ENCODE peak calls at places on chromosomes 16 and 17, in six cellular contexts. B is CD8-positive, alpha-beta T cell; I is neural progenitor cell; O is left lung; D is transverse colon; H is astrocyte of the cerebellum. X is an unnamed sample.

GRCh38 chr17:36884495-36885160 is 52.6 kb upstream of the LHX1 start:
- DNase-seq in B (no peak), I (no peak), O (no peak), D (no peak), H (no peak), X (no peak)

GRCh38 chr17:238964-239259 is 57.5 kb upstream of the DOC2B start:
- DNase-seq in B (no peak), I (no peak), O (peak), D (no peak), H (no peak), X (no peak)

GRCh38 chr16:74744566-74744965 is 30.1 kb downstream of the FA2H start:
- DNase-seq in B (no peak), I (no peak), O (no peak), D (no peak), H (no peak), X (no peak)

GRCh38 chr17:372157-373152 is 19.8 kb upstream of the RPH3AL start:
- DNase-seq in B (no peak), I (no peak), O (no peak), D (no peak), H (no peak), X (no peak)

GRCh38 chr17:33290156-33290697 is 2.9 kb downstream of the ASIC2 start:
- DNase-seq in B (no peak), I (no peak), O (no peak), D (no peak), H (no peak), X (no peak)

GRCh38 chr16:75306102-75306762 is 54.8 kb upstream of the BCAR1 start:
- DNase-seq in B (no peak), I (no peak), O (no peak), D (peak), H (no peak), X (no peak)

GRCh38 chr17:73976147-73976546 is 227.3 kb upstream of the RPL38 start:
- DNase-seq in B (no peak), I (no peak), O (no peak), D (no peak), H (no peak), X (no peak)

GRCh38 chr16:54933281-54934150 is 2.9 kb downstream of the IRX5 start:
- DNase-seq in B (no peak), I (peak), O (peak), D (no peak), H (no peak), X (peak)

GRCh38 chr16:75627856-75628255 is 4.8 kb upstream of the ADAT1 start:
- DNase-seq in B (no peak), I (no peak), O (no peak), D (no peak), H (no peak), X (no peak)

GRCh38 chr16:12061336-12062055 is 85.0 kb downstream of the SNX29 start:
- DNase-seq in B (no peak), I (no peak), O (no peak), D (no peak), H (peak), X (no peak)

GRCh38 chr16:88974641-88975215 is 2.3 kb downstream of the CBFA2T3 start:
- DNase-seq in B (no peak), I (no peak), O (peak), D (no peak), H (no peak), X (no peak)

GRCh38 chr17:12637015-12637414 is 28.7 kb upstream of the MYOCD start:
- DNase-seq in B (no peak), I (no peak), O (no peak), D (no peak), H (peak), X (no peak)

GRCh38 chr16:74315059-74315458 is 18.4 kb downstream of the PSMD7 start:
- DNase-seq in B (no peak), I (no peak), O (no peak), D (no peak), H (no peak), X (no peak)

GRCh38 chr16:53087101-53087500 is 32.3 kb downstream of the CHD9 start:
- DNase-seq in B (no peak), I (no peak), O (no peak), D (no peak), H (no peak), X (no peak)

GRCh38 chr17:38891441-38891840 is 21.6 kb downstream of the LASP1 start:
- DNase-seq in B (no peak), I (no peak), O (no peak), D (no peak), H (no peak), X (no peak)

DNA sequence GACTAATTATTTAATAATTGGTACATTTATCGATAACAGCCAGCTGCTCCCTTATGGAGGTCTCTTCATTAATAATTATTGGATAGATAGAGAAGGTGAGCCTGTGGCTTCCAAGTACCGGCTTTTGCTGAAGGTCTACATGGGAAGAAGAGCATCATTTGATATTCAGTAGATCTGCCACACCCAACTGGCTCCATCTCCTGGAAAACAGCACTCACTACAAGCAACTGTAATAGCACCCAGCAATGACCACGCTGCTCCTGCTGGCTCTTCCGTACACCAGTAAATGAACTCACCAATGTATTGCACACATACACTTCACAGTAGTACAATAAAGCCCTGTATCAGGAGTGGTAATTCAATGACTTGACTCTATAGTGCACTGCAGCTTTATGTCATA is 19.5 kb downstream of the MARVELD3 start:
- DNase-seq in B (no peak), I (peak), O (no peak), D (peak), H (peak), X (no peak)
- TF ChIP-seq CTCF in B (no peak), I (peak), O (no peak), D (peak), H (peak), X (no peak)

GRCh38 chr16:87207965-87208364 is 109.2 kb downstream of the C16orf95 start:
- DNase-seq in B (no peak), I (no peak), O (no peak), D (no peak), H (no peak), X (no peak)
- TF ChIP-seq CTCF in B (no peak), I (no peak), O (no peak), D (no peak), H (no peak), X (no peak)

GRCh38 chr17:75940727-75941441 is at the start of gene FBF1:
- DNase-seq in B (peak), I (peak), O (peak), D (peak), H (peak), X (peak)
- TF ChIP-seq CTCF in B (no peak), I (no peak), O (no peak), D (no peak), H (no peak), X (no peak)

GRCh38 chr16:81940781-81941560 is 70.3 kb downstream of the SDR42E1 start:
- DNase-seq in B (no peak), I (peak), O (no peak), D (no peak), H (peak), X (no peak)
- TF ChIP-seq CTCF in B (peak), I (peak), O (peak), D (peak), H (peak), X (peak)